ENCODE peak calls at places on chromosomes 7 and 10, in seven cellular contexts. One of them, this sample, is unnamed.

GRCh38 chr7:90988523-90988922 is 275.7 kb upstream of the FZD1 start:
- DNase-seq in GM03348: no peak
- DNase-seq in hepatocyte: no peak
- DNase-seq in Calu3: no peak
- DNase-seq in AG08396: no peak
- DNase-seq in NCI-H2171 treated with DMSO at 0.1 percent for 48 hours: peak
- DNase-seq in NCI-H1092 treated with DMSO at 0.1 percent for 48 hours: peak
- DNase-seq in this sample: no peak

GRCh38 chr7:23544913-23545354 is 13.2 kb upstream of the TRA2A start:
- DNase-seq in GM03348: no peak
- DNase-seq in Calu3: peak
- DNase-seq in AG08396: no peak
- DNase-seq in NCI-H2171 treated with DMSO at 0.1 percent for 48 hours: peak
- DNase-seq in NCI-H1092 treated with DMSO at 0.1 percent for 48 hours: no peak
- DNase-seq in hepatocyte: peak
- DNase-seq in this sample: peak

GRCh38 chr10:97724341-97724941 is 10.9 kb downstream of the MARVELD1 start:
- DNase-seq in NCI-H2171 treated with DMSO at 0.1 percent for 48 hours: no peak
- DNase-seq in Calu3: no peak
- DNase-seq in NCI-H1092 treated with DMSO at 0.1 percent for 48 hours: no peak
- DNase-seq in AG08396: no peak
- DNase-seq in hepatocyte: peak
- DNase-seq in GM03348: peak
- DNase-seq in this sample: no peak

GRCh38 chr10:88952647-88953111 is at the start of gene ACTA2:
- DNase-seq in AG08396: peak
- DNase-seq in hepatocyte: peak
- DNase-seq in GM03348: peak
- DNase-seq in Calu3: no peak
- DNase-seq in NCI-H2171 treated with DMSO at 0.1 percent for 48 hours: no peak
- DNase-seq in NCI-H1092 treated with DMSO at 0.1 percent for 48 hours: no peak
- DNase-seq in this sample: no peak

GRCh38 chr7:41870505-41871138 is 167.7 kb upstream of the INHBA start:
- DNase-seq in NCI-H2171 treated with DMSO at 0.1 percent for 48 hours: no peak
- DNase-seq in GM03348: no peak
- DNase-seq in NCI-H1092 treated with DMSO at 0.1 percent for 48 hours: no peak
- DNase-seq in hepatocyte: no peak
- DNase-seq in Calu3: no peak
- DNase-seq in AG08396: no peak
- DNase-seq in this sample: no peak

GRCh38 chr7:110646814-110647213 is 444.1 kb upstream of the LRRN3 start:
- DNase-seq in AG08396: no peak
- DNase-seq in hepatocyte: no peak
- DNase-seq in NCI-H2171 treated with DMSO at 0.1 percent for 48 hours: no peak
- DNase-seq in Calu3: no peak
- DNase-seq in GM03348: no peak
- DNase-seq in NCI-H1092 treated with DMSO at 0.1 percent for 48 hours: no peak
- DNase-seq in this sample: no peak

GRCh38 chr7:98284335-98285036 is 3.0 kb downstream of the BRI3 start:
- DNase-seq in NCI-H2171 treated with DMSO at 0.1 percent for 48 hours: no peak
- DNase-seq in hepatocyte: peak
- DNase-seq in NCI-H1092 treated with DMSO at 0.1 percent for 48 hours: no peak
- DNase-seq in Calu3: peak
- DNase-seq in GM03348: peak
- DNase-seq in AG08396: peak
- DNase-seq in this sample: peak

GRCh38 chr7:112939589-112940313 is 146.9 kb downstream of the GPR85 start:
- DNase-seq in AG08396: peak
- DNase-seq in Calu3: peak
- DNase-seq in NCI-H2171 treated with DMSO at 0.1 percent for 48 hours: peak
- DNase-seq in hepatocyte: peak
- DNase-seq in NCI-H1092 treated with DMSO at 0.1 percent for 48 hours: peak
- DNase-seq in GM03348: peak
- DNase-seq in this sample: peak

GRCh38 chr10:21078410-21079329 is 181.6 kb upstream of the NEBL start:
- DNase-seq in AG08396: peak
- DNase-seq in hepatocyte: peak
- DNase-seq in Calu3: peak
- DNase-seq in NCI-H2171 treated with DMSO at 0.1 percent for 48 hours: peak
- DNase-seq in NCI-H1092 treated with DMSO at 0.1 percent for 48 hours: peak
- DNase-seq in GM03348: peak
- DNase-seq in this sample: peak

GRCh38 chr7:106535234-106536026 is 125.5 kb downstream of the CCDC71L start:
- DNase-seq in NCI-H2171 treated with DMSO at 0.1 percent for 48 hours: no peak
- DNase-seq in GM03348: peak
- DNase-seq in NCI-H1092 treated with DMSO at 0.1 percent for 48 hours: no peak
- DNase-seq in hepatocyte: no peak
- DNase-seq in Calu3: no peak
- DNase-seq in AG08396: no peak
- DNase-seq in this sample: no peak

GRCh38 chr10:16792675-16793074 is 24.5 kb downstream of the RSU1 start:
- DNase-seq in Calu3: no peak
- DNase-seq in GM03348: peak
- DNase-seq in NCI-H2171 treated with DMSO at 0.1 percent for 48 hours: no peak
- DNase-seq in NCI-H1092 treated with DMSO at 0.1 percent for 48 hours: no peak
- DNase-seq in hepatocyte: no peak
- DNase-seq in AG08396: peak
- DNase-seq in this sample: no peak

GRCh38 chr7:6232534-6232933 is 39.9 kb downstream of the CYTH3 start:
- DNase-seq in hepatocyte: no peak
- DNase-seq in AG08396: no peak
- DNase-seq in GM03348: no peak
- DNase-seq in Calu3: no peak
- DNase-seq in NCI-H1092 treated with DMSO at 0.1 percent for 48 hours: no peak
- DNase-seq in NCI-H2171 treated with DMSO at 0.1 percent for 48 hours: no peak
- DNase-seq in this sample: no peak

GRCh38 chr7:2996141-2996540 is 47.5 kb downstream of the CARD11 start:
- DNase-seq in GM03348: no peak
- DNase-seq in hepatocyte: no peak
- DNase-seq in AG08396: no peak
- DNase-seq in Calu3: no peak
- DNase-seq in NCI-H1092 treated with DMSO at 0.1 percent for 48 hours: no peak
- DNase-seq in NCI-H2171 treated with DMSO at 0.1 percent for 48 hours: peak
- DNase-seq in this sample: no peak

GRCh38 chr7:47591655-47592572 is 10.0 kb upstream of the TNS3 start:
- DNase-seq in NCI-H1092 treated with DMSO at 0.1 percent for 48 hours: no peak
- DNase-seq in hepatocyte: peak
- DNase-seq in Calu3: no peak
- DNase-seq in AG08396: peak
- DNase-seq in GM03348: peak
- DNase-seq in NCI-H2171 treated with DMSO at 0.1 percent for 48 hours: no peak
- DNase-seq in this sample: no peak

GRCh38 chr7:41925946-41926345 is 223.1 kb upstream of the INHBA start:
- DNase-seq in Calu3: no peak
- DNase-seq in AG08396: no peak
- DNase-seq in GM03348: no peak
- DNase-seq in NCI-H2171 treated with DMSO at 0.1 percent for 48 hours: no peak
- DNase-seq in hepatocyte: no peak
- DNase-seq in NCI-H1092 treated with DMSO at 0.1 percent for 48 hours: no peak
- DNase-seq in this sample: no peak

GRCh38 chr10:44862917-44863316 is 48.2 kb upstream of the TMEM72 start:
- DNase-seq in hepatocyte: no peak
- DNase-seq in NCI-H2171 treated with DMSO at 0.1 percent for 48 hours: no peak
- DNase-seq in Calu3: no peak
- DNase-seq in AG08396: no peak
- DNase-seq in NCI-H1092 treated with DMSO at 0.1 percent for 48 hours: no peak
- DNase-seq in GM03348: no peak
- DNase-seq in this sample: no peak

GRCh38 chr10:20958764-20959163 is 61.7 kb upstream of the NEBL start:
- DNase-seq in Calu3: no peak
- DNase-seq in NCI-H2171 treated with DMSO at 0.1 percent for 48 hours: no peak
- DNase-seq in hepatocyte: no peak
- DNase-seq in NCI-H1092 treated with DMSO at 0.1 percent for 48 hours: no peak
- DNase-seq in AG08396: no peak
- DNase-seq in GM03348: no peak
- DNase-seq in this sample: no peak

GRCh38 chr7:26658698-26659084 is 205.7 kb downstream of the SKAP2 start:
- DNase-seq in GM03348: no peak
- DNase-seq in Calu3: no peak
- DNase-seq in NCI-H1092 treated with DMSO at 0.1 percent for 48 hours: peak
- DNase-seq in NCI-H2171 treated with DMSO at 0.1 percent for 48 hours: no peak
- DNase-seq in AG08396: no peak
- DNase-seq in hepatocyte: no peak
- DNase-seq in this sample: no peak

This sample was measured in small intestine.